ENCODE peak calls at places on chromosome 6, in six cellular contexts. G, O, C, E, K and Q are unnamed samples.

GRCh38 chr6:31821301-31822037 is 6.1 kb upstream of the HSPA1B start:
- DNase-seq in G (peak), O (peak), C (no peak), E (no peak), K (peak), Q (no peak)

GRCh38 chr6:87029711-87030314 is 65.1 kb downstream of the CGA start:
- DNase-seq in G (no peak), O (peak), C (no peak), E (peak), K (no peak), Q (peak)

GRCh38 chr6:43951063-43951755 is 176.0 kb downstream of the MRPL14 start:
- DNase-seq in G (no peak), O (peak), C (no peak), E (no peak), K (peak), Q (no peak)

GRCh38 chr6:6661684-6662083 is 73.2 kb downstream of the LY86 start:
- DNase-seq in G (no peak), O (peak), C (peak), E (no peak), K (no peak), Q (peak)

GRCh38 chr6:83952830-83953229 is 80.7 kb upstream of the MRAP2 start:
- DNase-seq in G (no peak), O (peak), C (no peak), E (no peak), K (no peak), Q (no peak)

GRCh38 chr6:126530777-126531176 is 190.9 kb downstream of the CENPW start:
- DNase-seq in G (no peak), O (no peak), C (no peak), E (no peak), K (no peak), Q (no peak)

GRCh38 chr6:109344226-109344625 is 38.0 kb downstream of the CD164 start:
- DNase-seq in G (no peak), O (no peak), C (no peak), E (no peak), K (no peak), Q (no peak)

GRCh38 chr6:168147205-168147738 is 68.3 kb upstream of the FRMD1 start:
- DNase-seq in G (no peak), O (no peak), C (peak), E (no peak), K (no peak), Q (no peak)

GRCh38 chr6:158142789-158143188 is 25.3 kb downstream of the SERAC1 start:
- DNase-seq in G (no peak), O (peak), C (no peak), E (no peak), K (no peak), Q (peak)

GRCh38 chr6:79635179-79635578 is 4.0 kb downstream of the SH3BGRL2 start:
- DNase-seq in G (no peak), O (peak), C (no peak), E (peak), K (no peak), Q (peak)

GRCh38 chr6:56607111-56607752 is 35.5 kb downstream of the DST start:
- DNase-seq in G (no peak), O (no peak), C (no peak), E (no peak), K (no peak), Q (no peak)

GRCh38 chr6:79269877-79270276 is 35.4 kb upstream of the HMGN3 start:
- DNase-seq in G (no peak), O (peak), C (no peak), E (peak), K (no peak), Q (no peak)

GRCh38 chr6:136067731-136068341 is 182.3 kb downstream of the MTFR2 start:
- DNase-seq in G (no peak), O (peak), C (no peak), E (peak), K (no peak), Q (no peak)

GRCh38 chr6:18302561-18303439 is 38.5 kb upstream of the DEK start:
- DNase-seq in G (no peak), O (peak), C (peak), E (no peak), K (no peak), Q (no peak)

GRCh38 chr6:42136508-42137191 is 5.8 kb downstream of the C6orf132 start:
- DNase-seq in G (no peak), O (peak), C (no peak), E (no peak), K (no peak), Q (no peak)

GRCh38 chr6:90088009-90088408 is 193.7 kb downstream of the GJA10 start:
- DNase-seq in G (no peak), O (peak), C (no peak), E (peak), K (no peak), Q (peak)

GRCh38 chr6:133067960-133068359 is 173.2 kb upstream of the EYA4 start:
- DNase-seq in G (no peak), O (no peak), C (no peak), E (no peak), K (no peak), Q (no peak)